ENCODE peak calls at places on chromosomes 11 and 22, in six cellular contexts. R is HCT116, K is A549, O is HepG2, P is H1, J is NB4. Z is an unnamed sample.
A peak's percentile ranks its signal among the peaks of the same experiment; 100 is the strongest.

GRCh38 chr11:705646-706438 is at the start of gene EPS8L2:
- DNase-seq in P (no peak), J (no peak), R (no peak), O (no peak), K (peak; percentile 56), Z (no peak)

GRCh38 chr11:62665630-62666258 is 632 bp downstream of the CSKMT start:
- DNase-seq in J (peak; percentile 73), P (no peak), O (no peak), K (peak; percentile 45), R (no peak), Z (no peak)

GRCh38 chr22:23401910-23402274 is 178.2 kb downstream of the IGLL1 start:
- DNase-seq in K (no peak), O (no peak), J (no peak), R (no peak), P (no peak), Z (no peak)

GRCh38 chr11:6481924-6482275 is 599 bp downstream of the TIMM10B start:
- DNase-seq in R (no peak), P (no peak), O (no peak), K (no peak), J (no peak), Z (no peak)

GRCh38 chr11:71080239-71081097 is 171.9 kb downstream of the SHANK2 start:
- DNase-seq in R (peak; percentile 79), P (peak; percentile 46), J (peak; percentile 88), O (peak; percentile 76), K (peak; percentile 87), Z (no peak)

GRCh38 chr11:26847977-26848376 is 126.1 kb upstream of the SLC5A12 start:
- DNase-seq in O (no peak), J (no peak), R (no peak), K (no peak), P (no peak), Z (no peak)

GRCh38 chr11:117985953-117986887 is at the start of gene IL10RA:
- DNase-seq in R (peak; percentile 39), J (peak; percentile 91), O (peak; percentile 8), K (peak; percentile 40), P (peak; percentile 64), Z (peak; percentile 78)

GRCh38 chr22:17997456-17997855 is 26.9 kb downstream of the MICAL3 start:
- DNase-seq in K (peak; percentile 29), O (no peak), J (no peak), R (no peak), P (no peak), Z (no peak)

GRCh38 chr11:100740440-100740839 is 53.4 kb downstream of the ARHGAP42 start:
- DNase-seq in O (no peak), R (no peak), K (no peak), P (no peak), J (no peak), Z (peak; percentile 38)

GRCh38 chr22:33918676-33919590 is 1.3 kb downstream of the LARGE1 start:
- DNase-seq in K (no peak), O (peak; percentile 26), J (peak; percentile 81), P (no peak), R (no peak), Z (no peak)

GRCh38 chr11:45405916-45406670 is 120.0 kb upstream of the SYT13 start:
- DNase-seq in K (peak; percentile 13), O (no peak), P (no peak), J (peak; percentile 44), R (no peak), Z (peak; percentile 22)

GRCh38 chr11:86743223-86744118 is 56.9 kb upstream of the PRSS23 start:
- DNase-seq in J (peak; percentile 89), R (peak; percentile 95), O (peak; percentile 57), K (peak; percentile 94), P (no peak), Z (peak; percentile 90)

GRCh38 chr22:32830473-32830872 is 29.0 kb downstream of the TIMP3 start:
- DNase-seq in J (no peak), K (no peak), O (no peak), P (no peak), R (no peak), Z (peak; percentile 58)

GRCh38 chr22:46763051-46763705 is 728 bp downstream of the TBC1D22A start:
- DNase-seq in J (peak; percentile 59), O (no peak), P (no peak), K (no peak), R (no peak), Z (peak; percentile 34)

DNA sequence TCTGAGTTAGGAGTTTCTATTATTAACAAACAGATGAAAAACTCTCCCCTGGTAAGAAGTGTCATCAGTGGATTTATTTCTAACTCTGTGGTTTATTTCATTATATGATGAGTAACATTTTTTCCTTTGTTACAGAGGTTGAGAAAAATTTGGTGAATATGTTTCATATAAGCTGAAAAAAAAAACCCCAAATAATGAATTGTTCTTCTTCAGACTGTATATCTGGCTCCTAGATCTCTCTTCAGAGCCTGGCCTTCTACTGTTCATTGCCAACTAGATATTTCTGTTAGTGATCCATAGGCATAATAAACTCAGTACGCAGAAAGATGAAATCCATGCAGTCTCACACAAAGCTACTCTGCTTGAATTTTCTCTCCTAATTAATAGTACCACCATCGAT is 29.4 kb upstream of the PDE3B start:
- DNase-seq in R (no peak), O (no peak), P (no peak), K (no peak), J (no peak), Z (no peak)
- TF ChIP-seq MAX in R (no peak), O (no peak), P (no peak), K (no peak), J (no peak), Z (no peak)

GRCh38 chr11:65503606-65503922 is 4.7 kb downstream of the MALAT1 start:
- DNase-seq in K (no peak), P (no peak), J (peak; percentile 16), O (no peak), R (no peak), Z (no peak)

GRCh38 chr11:65501530-65502273 is 2.9 kb downstream of the MALAT1 start:
- DNase-seq in K (peak; percentile 67), O (no peak), J (peak; percentile 39), P (no peak), R (no peak), Z (peak; percentile 38)

GRCh38 chr11:65502274-65502851 is 3.5 kb downstream of the MALAT1 start:
- DNase-seq in K (peak; percentile 63), R (no peak), J (peak; percentile 51), O (no peak), P (no peak), Z (peak; percentile 63)

GRCh38 chr11:65503923-65504670 is 5.3 kb downstream of the MALAT1 start:
- DNase-seq in R (no peak), O (no peak), J (peak; percentile 39), P (no peak), K (peak; percentile 70), Z (peak; percentile 50)

GRCh38 chr11:65502852-65503603 is 4.2 kb downstream of the MALAT1 start:
- DNase-seq in P (no peak), O (no peak), K (peak; percentile 69), R (no peak), J (peak; percentile 51), Z (peak; percentile 36)
- TF ChIP-seq POLR2A in P (peak; percentile 84), O (peak; percentile 46), K (no peak), R (peak; percentile 28), J (no peak), Z (peak; percentile 83)

GRCh38 chr22:40708177-40708576 is 28.9 kb downstream of the MCHR1 start:
- DNase-seq in P (no peak), K (no peak), R (no peak), O (no peak), J (no peak), Z (no peak)

GRCh38 chr22:40705918-40706682 is 26.8 kb downstream of the MCHR1 start:
- DNase-seq in R (no peak), P (no peak), K (no peak), J (no peak), O (no peak), Z (no peak)

GRCh38 chr22:40703731-40704130 is 24.4 kb downstream of the MCHR1 start:
- DNase-seq in K (no peak), J (no peak), R (no peak), P (no peak), O (no peak), Z (no peak)

GRCh38 chr22:40707154-40707553 is 27.9 kb downstream of the MCHR1 start:
- DNase-seq in K (no peak), J (no peak), P (no peak), R (no peak), O (no peak), Z (no peak)

DNA sequence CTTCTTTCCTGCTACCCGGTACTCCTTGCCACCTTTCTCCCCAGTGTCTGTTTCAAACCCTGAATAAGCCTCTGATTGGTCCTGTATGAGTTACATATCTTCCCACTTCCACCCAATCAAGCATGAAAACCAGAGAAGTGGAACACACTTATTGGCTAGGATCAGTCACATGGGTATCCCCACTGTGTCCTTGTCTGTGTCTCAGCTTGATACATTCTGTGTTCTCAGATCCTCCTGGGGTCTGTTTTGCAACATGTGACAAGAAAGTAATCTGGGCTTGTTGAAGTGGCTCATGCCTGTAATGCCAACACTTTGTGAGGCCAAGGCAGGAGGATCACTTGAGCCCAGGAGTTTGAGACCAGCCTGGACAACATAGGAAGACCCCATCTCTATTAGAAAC is 23.9 kb downstream of the MCHR1 start:
- DNase-seq in K (no peak), R (no peak), P (no peak), J (peak; percentile 26), O (no peak), Z (no peak)
- TF ChIP-seq MAX in K (no peak), R (no peak), P (no peak), J (peak; percentile 13), O (no peak), Z (no peak)

DNA sequence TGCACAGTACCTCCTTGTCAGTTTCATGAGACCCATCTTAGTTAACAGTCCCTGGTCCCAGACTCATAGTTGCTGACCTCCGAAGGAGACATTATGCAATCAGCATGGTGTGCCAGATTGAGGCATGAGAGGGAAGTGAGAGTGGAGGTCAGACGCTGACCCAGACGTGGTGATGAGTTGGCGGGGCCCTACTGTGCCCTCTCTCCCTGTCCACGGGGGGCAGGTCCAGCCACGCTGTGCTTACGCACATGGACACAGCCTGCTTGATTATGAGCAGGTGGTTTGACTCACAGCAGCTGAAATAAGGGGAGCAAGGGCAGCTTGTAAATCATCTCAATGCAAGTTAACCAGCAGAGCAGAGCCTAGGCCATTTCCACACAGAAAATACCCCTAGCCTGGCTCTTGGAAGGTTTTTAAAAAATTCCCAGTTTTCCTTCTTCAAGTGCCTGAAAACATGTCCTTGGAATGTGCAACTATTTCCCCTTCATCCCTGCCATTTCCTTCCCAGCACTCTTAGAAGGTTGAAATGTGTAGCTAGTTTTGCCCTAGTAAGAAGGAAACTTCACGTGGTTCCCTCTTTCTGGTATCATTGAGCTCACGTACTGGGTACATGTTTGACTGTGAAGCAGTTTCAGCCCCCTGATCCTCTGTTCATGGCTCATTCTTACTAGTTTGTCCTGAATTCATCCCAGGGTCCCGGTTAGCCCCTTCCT is 122.6 kb upstream of the SORL1-AS1 start:
- DNase-seq in R (no peak), J (peak; percentile 94), P (no peak), K (no peak), O (no peak), Z (no peak)
- TF ChIP-seq POLR2A in R (no peak), J (no peak), P (no peak), K (no peak), O (no peak), Z (no peak)